ENCODE peak calls at places on chromosome 5, in six cellular contexts. Z is stimulated activated CD4-positive, alpha-beta T cell treated with anti-CD3 and anti-CD28 coated beads, Interleukin-15, amount 100 ng/mL, for 48 hours; T is stimulated activated CD8-positive, alpha-beta memory T cell treated with anti-CD3 and anti-CD28 coated beads, Interleukin-15, amount 100 ng/mL, for 1 hour; M is astrocyte; R is A549; L is fibroblast of lung. A is an unnamed sample.

GRCh38 chr5:16886366-16886736 is 49.7 kb downstream of the MYO10 start:
- DNase-seq in Z (no peak), T (no peak), M (peak; percentile 83), R (peak; percentile 54), L (peak; percentile 96), A (no peak)

GRCh38 chr5:1778138-1779020 is 21.3 kb downstream of the MRPL36 start:
- DNase-seq in Z (no peak), T (no peak), M (no peak), R (no peak), L (no peak), A (no peak)

GRCh38 chr5:73189816-73190451 is 16.9 kb downstream of the TMEM174 start:
- DNase-seq in Z (no peak), T (no peak), M (peak; percentile 75), R (no peak), L (peak; percentile 43), A (peak; percentile 70)

GRCh38 chr5:88787856-88788255 is 95.1 kb downstream of the MEF2C start:
- DNase-seq in Z (no peak), T (no peak), M (peak; percentile 47), R (no peak), L (no peak), A (peak; percentile 36)

GRCh38 chr5:8981016-8981415 is 564.9 kb downstream of the SEMA5A start:
- DNase-seq in Z (no peak), T (no peak), M (no peak), R (no peak), L (no peak), A (no peak)

GRCh38 chr5:9766581-9766980 is 136.4 kb upstream of the TAS2R1 start:
- DNase-seq in Z (no peak), T (no peak), M (peak; percentile 16), R (no peak), L (no peak), A (peak; percentile 5)

GRCh38 chr5:147887026-147887627 is 8.6 kb downstream of the SCGB3A2 start:
- DNase-seq in Z (no peak), T (no peak), M (no peak), R (peak; percentile 32), L (peak; percentile 60), A (peak; percentile 56)

GRCh38 chr5:51378061-51378409 is 5.2 kb upstream of the ISL1 start:
- DNase-seq in Z (no peak), T (no peak), M (no peak), R (no peak), L (no peak), A (no peak)

GRCh38 chr5:8576178-8576577 is 707.2 kb downstream of the MTRR start:
- DNase-seq in Z (no peak), T (no peak), M (no peak), R (no peak), L (no peak), A (no peak)

GRCh38 chr5:122306461-122306860 is 5.6 kb upstream of the SNCAIP start:
- DNase-seq in Z (no peak), T (no peak), M (no peak), R (no peak), L (no peak), A (no peak)

GRCh38 chr5:76715734-76716455 is at the start of gene F2R:
- DNase-seq in Z (peak; percentile 46), T (no peak), M (peak; percentile 69), R (peak; percentile 69), L (peak; percentile 91), A (peak; percentile 28)

A was measured in A172.